ENCODE peak calls at places on chromosome 14, in six cellular contexts. C, H, R, E, B and T are unnamed samples.

GRCh38 chr14:75190023-75190422 is 13.6 kb upstream of the TMED10 start:
- DNase-seq in E (no peak), H (no peak), C (no peak), R (no peak), B (no peak), T (no peak)

GRCh38 chr14:104280085-104280901 is 141.9 kb downstream of the KIF26A start:
- DNase-seq in R (no peak), E (no peak), B (no peak), H (no peak), C (no peak), T (no peak)

GRCh38 chr14:85416771-85417170 is 113.2 kb upstream of the FLRT2 start:
- DNase-seq in B (peak; percentile 83), C (no peak), E (peak; percentile 87), R (no peak), H (no peak), T (peak; percentile 30)

GRCh38 chr14:33682746-33683145 is 268.1 kb downstream of the EGLN3 start:
- DNase-seq in R (peak; percentile 9), H (peak; percentile 29), B (peak; percentile 96), C (no peak), E (peak; percentile 91), T (no peak)

GRCh38 chr14:103801459-103801858 is 45.9 kb downstream of the PPP1R13B start:
- DNase-seq in C (no peak), H (peak; percentile 34), B (peak; percentile 90), R (no peak), E (peak; percentile 71), T (peak; percentile 10)

GRCh38 chr14:96272777-96273471 is 16.9 kb downstream of the BDKRB1 start:
- DNase-seq in E (no peak), B (peak; percentile 69), R (no peak), C (no peak), H (no peak), T (no peak)

GRCh38 chr14:68563256-68564131 is 229.4 kb downstream of the ZFP36L1 start:
- DNase-seq in C (no peak), H (no peak), R (no peak), E (peak; percentile 41), B (peak; percentile 82), T (no peak)

GRCh38 chr14:26597136-26598080 is at the start of gene NOVA1:
- DNase-seq in H (no peak), E (peak; percentile 42), C (no peak), B (no peak), R (peak; percentile 13), T (no peak)

GRCh38 chr14:54135804-54136280 is 179.2 kb upstream of the BMP4 start:
- DNase-seq in B (no peak), C (no peak), H (no peak), R (no peak), E (no peak), T (no peak)
- H3K4me3 ChIP-seq in B (no peak overlapping the region), C (no peak overlapping the region), H (no peak overlapping the region), R (no peak overlapping the region), E (no peak overlapping the region), T (no peak overlapping the region)

DNA sequence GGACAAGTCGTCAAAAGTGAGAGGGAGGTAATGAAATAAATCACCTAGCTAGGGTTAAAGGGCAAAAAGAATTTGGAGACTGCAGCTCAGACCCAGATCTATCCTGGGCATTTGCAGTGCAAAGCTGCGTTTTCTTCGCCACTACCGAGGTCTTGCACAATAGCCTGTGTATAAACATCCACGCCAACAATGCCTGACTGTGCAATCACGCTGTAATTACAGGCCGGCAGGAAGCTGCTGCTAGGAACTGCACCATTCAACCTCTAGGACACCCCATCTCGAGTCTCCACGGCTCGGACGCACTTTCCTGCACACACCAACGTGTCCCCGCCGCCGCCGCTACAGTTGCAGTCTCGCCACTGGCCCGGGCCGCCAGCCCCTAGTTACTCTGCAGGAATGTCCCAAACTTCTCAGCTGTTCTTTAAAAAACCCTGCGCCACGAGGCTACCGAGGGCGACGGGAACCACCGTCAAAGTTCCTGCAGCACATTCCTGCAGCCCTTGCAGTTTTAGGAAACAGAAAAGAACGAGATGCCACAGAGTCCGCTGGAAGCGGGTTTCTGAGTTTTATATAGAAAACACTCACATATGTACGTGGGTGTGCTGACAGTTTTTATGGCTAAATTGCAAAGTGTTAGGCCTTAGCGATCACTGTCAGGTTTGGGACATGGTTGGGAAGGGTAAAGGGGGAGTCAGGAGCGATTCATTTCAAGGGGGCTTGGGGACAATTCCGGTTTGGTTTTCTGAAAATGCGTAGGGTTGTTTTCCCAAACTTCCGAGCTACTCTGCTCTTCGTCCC is 65.6 kb upstream of the PTGR2 start:
- DNase-seq in C (peak; percentile 66), H (peak; percentile 83), R (peak; percentile 89), B (peak; percentile 86), E (peak; percentile 96), T (peak; percentile 56)
- TF ChIP-seq CTCF in C (peak; percentile 39), H (no peak), R (peak; percentile 37), B (peak; percentile 35), E (peak; percentile 36), T (no peak)

GRCh38 chr14:60656755-60657608 is 7.7 kb upstream of the SIX1 start:
- DNase-seq in E (peak; percentile 82), R (peak; percentile 50), B (peak; percentile 68), H (no peak), C (no peak), T (no peak)
- H3K4me3 ChIP-seq in E (peak overlapping the region; percentile 81), R (peak overlapping the region; percentile 50), B (peak overlapping the region; percentile 77), H (peak overlapping the region; percentile 60), C (peak overlapping the region; percentile 78), T (peak overlapping the region; percentile 50)

GRCh38 chr14:66076166-66076565 is 410.0 kb upstream of the CCDC196 start:
- DNase-seq in R (no peak), C (no peak), H (no peak), E (no peak), B (peak; percentile 9), T (no peak)
- TF ChIP-seq CTCF in R (no peak), C (no peak), H (no peak), E (no peak), B (no peak), T (no peak)

DNA sequence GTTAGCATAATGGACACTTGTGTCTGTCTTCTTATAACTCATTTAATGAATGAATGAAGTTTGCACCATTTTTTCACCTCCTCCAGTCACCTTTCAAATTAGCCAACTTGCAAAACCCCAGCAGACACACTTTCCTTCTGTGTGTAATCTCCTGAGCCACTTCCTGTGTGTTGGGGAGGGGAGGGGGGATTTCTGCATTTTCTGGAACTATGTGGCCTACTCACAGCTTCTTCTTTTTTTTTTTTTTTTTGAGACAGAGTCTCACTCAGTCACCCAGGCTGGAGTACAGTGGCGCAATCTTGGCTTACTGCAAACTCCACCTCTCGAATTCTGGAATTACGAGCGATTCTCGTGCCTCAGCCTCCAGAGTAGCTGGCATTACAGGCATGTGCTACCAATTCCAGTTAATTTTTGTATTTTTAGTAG is 4.1 kb upstream of the SERPINA1 start:
- DNase-seq in R (no peak), E (peak; percentile 80), B (peak; percentile 82), C (no peak), H (peak; percentile 75), T (no peak)
- H3K4me3 ChIP-seq in R (no peak overlapping the region), E (no peak overlapping the region), B (no peak overlapping the region), C (no peak overlapping the region), H (no peak overlapping the region), T (no peak overlapping the region)